ENCODE peak calls at places on chromosome 7, in ten cellular contexts. E is keratinocyte, N is kidney, U is K562, Q is astrocyte, Y is HCT116, G is mesendoderm, V is adipocyte, O is MM.1S, R is colonic mucosa. S is an unnamed sample.
A peak's percentile ranks its signal among the peaks of the same experiment; 100 is the strongest.

GRCh38 chr7:124155400-124156022 is 122.6 kb upstream of the TMEM229A start:
- DNase-seq in E (no peak), N (no peak), U (peak; percentile 11), Q (no peak), Y (peak; percentile 15), G (peak; percentile 35), V (peak; percentile 56), O (peak; percentile 69), R (no peak), S (peak; percentile 37)

GRCh38 chr7:112996472-112996871 is 90.2 kb downstream of the GPR85 start:
- DNase-seq in E (no peak), N (no peak), U (no peak), Q (no peak), Y (no peak), G (no peak), V (no peak), O (no peak), R (no peak), S (no peak)

GRCh38 chr7:136016649-136017395 is 39.7 kb upstream of the MTPN start:
- DNase-seq in E (no peak), N (no peak), U (no peak), Q (no peak), Y (no peak), G (peak; percentile 12), V (no peak), O (no peak), R (no peak), S (peak; percentile 2)

GRCh38 chr7:102085223-102085772 is 201.4 kb upstream of the SH2B2 start:
- DNase-seq in E (no peak), N (no peak), U (peak; percentile 29), Q (no peak), Y (no peak), G (no peak), V (no peak), O (no peak), R (peak; percentile 53), S (no peak)

GRCh38 chr7:1121886-1122831 is 34.2 kb downstream of the GPER1 start:
- DNase-seq in E (no peak), N (peak; percentile 70), U (no peak), Q (no peak), Y (no peak), G (no peak), V (no peak), O (no peak), R (no peak), S (no peak)

GRCh38 chr7:84800846-84801245 is 386.0 kb downstream of the SEMA3D start:
- DNase-seq in E (no peak), N (no peak), U (no peak), Q (no peak), Y (no peak), G (no peak), V (no peak), O (no peak), R (no peak), S (no peak)

GRCh38 chr7:100472854-100473499 is 6.0 kb downstream of the TSC22D4 start:
- DNase-seq in E (no peak), N (peak; percentile 73), U (peak; percentile 90), Q (peak; percentile 21), Y (no peak), G (no peak), V (peak; percentile 24), O (no peak), R (no peak), S (peak; percentile 58)

GRCh38 chr7:55517191-55517633 is 55.1 kb downstream of the VOPP1 start:
- DNase-seq in E (no peak), N (peak; percentile 67), U (no peak), Q (no peak), Y (no peak), G (no peak), V (no peak), O (peak; percentile 27), R (no peak), S (no peak)

GRCh38 chr7:83751217-83751616 is 102.3 kb upstream of the SEMA3E start:
- DNase-seq in E (no peak), N (no peak), U (no peak), Q (peak; percentile 35), Y (no peak), G (no peak), V (peak; percentile 35), O (no peak), R (no peak), S (peak; percentile 4)

GRCh38 chr7:139232377-139232717 is 1.3 kb downstream of the UBN2 start:
- DNase-seq in E (no peak), N (no peak), U (no peak), Q (no peak), Y (no peak), G (no peak), V (peak; percentile 81), O (peak; percentile 42), R (no peak), S (no peak)

GRCh38 chr7:52088008-52088787 is 771.6 kb upstream of the COBL start:
- DNase-seq in E (no peak), N (no peak), U (no peak), Q (no peak), Y (no peak), G (peak; percentile 92), V (no peak), O (no peak), R (no peak), S (no peak)
- H3K9ac ChIP-seq in E (no peak overlapping the region), N (no peak overlapping the region), U (no peak overlapping the region), Q (peak overlapping the region; percentile 50), Y (no peak overlapping the region), G (peak overlapping the region; percentile 47), V (no peak overlapping the region), O (no peak overlapping the region), R (no peak overlapping the region), S (no peak overlapping the region)

DNA sequence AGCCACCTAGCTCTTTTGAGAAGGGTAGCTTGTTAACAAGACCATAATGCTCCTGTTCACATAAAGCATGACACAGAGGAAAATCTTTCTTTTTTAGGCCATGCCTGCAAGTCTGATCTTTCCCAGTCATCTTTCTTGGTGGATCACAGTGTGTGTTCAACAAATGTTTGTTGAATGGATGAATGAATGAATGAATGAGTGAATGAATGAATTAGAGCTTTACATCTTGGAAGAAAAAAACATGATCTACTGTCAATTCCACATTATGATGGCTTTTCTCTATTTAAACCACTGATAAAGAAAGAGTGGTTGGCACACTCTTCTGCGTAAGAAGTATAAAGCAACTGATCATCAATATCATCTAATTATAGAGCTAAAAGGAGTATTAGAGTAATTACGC is 148.7 kb downstream of the CCDC71L start:
- DNase-seq in E (no peak), N (no peak), U (no peak), Q (no peak), Y (no peak), G (no peak), V (no peak), O (no peak), R (no peak), S (no peak)
- H3K9ac ChIP-seq in E (no peak overlapping the region), N (no peak overlapping the region), U (no peak overlapping the region), Q (no peak overlapping the region), Y (no peak overlapping the region), G (no peak overlapping the region), V (no peak overlapping the region), O (no peak overlapping the region), R (no peak overlapping the region), S (no peak overlapping the region)

GRCh38 chr7:128856001-128856718 is 6.5 kb upstream of the ATP6V1F start:
- DNase-seq in E (no peak), N (no peak), U (no peak), Q (no peak), Y (no peak), G (no peak), V (no peak), O (no peak), R (no peak), S (no peak)

GRCh38 chr7:128855559-128855958 is 7.1 kb upstream of the ATP6V1F start:
- DNase-seq in E (no peak), N (no peak), U (no peak), Q (no peak), Y (no peak), G (no peak), V (no peak), O (no peak), R (no peak), S (no peak)

GRCh38 chr7:128852537-128853254 is 10.0 kb upstream of the ATP6V1F start:
- DNase-seq in E (no peak), N (peak; percentile 65), U (no peak), Q (no peak), Y (no peak), G (no peak), V (no peak), O (no peak), R (no peak), S (no peak)

GRCh38 chr7:128854396-128854795 is 8.3 kb upstream of the ATP6V1F start:
- DNase-seq in E (no peak), N (no peak), U (no peak), Q (no peak), Y (no peak), G (no peak), V (no peak), O (no peak), R (no peak), S (no peak)

DNA sequence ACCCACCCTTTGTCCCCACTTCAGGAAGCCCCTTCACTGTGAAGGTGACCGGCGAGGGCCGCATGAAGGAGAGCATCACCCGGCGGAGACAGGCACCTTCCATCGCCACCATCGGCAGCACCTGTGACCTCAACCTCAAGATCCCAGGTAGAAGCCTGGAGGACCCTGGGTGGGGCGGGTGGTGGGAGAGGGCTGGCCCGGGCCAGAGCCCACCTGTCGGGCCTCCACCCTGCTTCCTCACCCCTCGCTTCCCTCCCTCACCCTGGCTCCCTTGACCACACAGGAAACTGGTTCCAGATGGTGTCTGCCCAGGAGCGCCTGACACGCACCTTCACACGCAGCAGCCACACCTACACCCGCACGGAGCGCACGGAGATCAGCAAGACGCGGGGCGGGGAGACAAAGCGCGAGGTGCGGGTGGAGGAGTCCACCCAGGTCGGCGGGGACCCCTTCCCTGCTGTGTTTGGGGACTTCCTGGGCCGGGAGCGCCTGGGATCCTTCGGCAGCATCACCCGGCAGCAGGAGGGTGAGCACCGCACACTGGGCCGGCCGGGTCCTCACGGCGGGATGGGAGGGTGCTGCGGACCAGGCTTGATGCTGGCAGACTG is 8.9 kb upstream of the ATP6V1F start:
- DNase-seq in E (no peak), N (peak; percentile 64), U (no peak), Q (no peak), Y (no peak), G (no peak), V (no peak), O (no peak), R (no peak), S (no peak)
- H3K9ac ChIP-seq in E (no peak overlapping the region), N (no peak overlapping the region), U (no peak overlapping the region), Q (no peak overlapping the region), Y (no peak overlapping the region), G (no peak overlapping the region), V (no peak overlapping the region), O (no peak overlapping the region), R (no peak overlapping the region), S (no peak overlapping the region)

DNA sequence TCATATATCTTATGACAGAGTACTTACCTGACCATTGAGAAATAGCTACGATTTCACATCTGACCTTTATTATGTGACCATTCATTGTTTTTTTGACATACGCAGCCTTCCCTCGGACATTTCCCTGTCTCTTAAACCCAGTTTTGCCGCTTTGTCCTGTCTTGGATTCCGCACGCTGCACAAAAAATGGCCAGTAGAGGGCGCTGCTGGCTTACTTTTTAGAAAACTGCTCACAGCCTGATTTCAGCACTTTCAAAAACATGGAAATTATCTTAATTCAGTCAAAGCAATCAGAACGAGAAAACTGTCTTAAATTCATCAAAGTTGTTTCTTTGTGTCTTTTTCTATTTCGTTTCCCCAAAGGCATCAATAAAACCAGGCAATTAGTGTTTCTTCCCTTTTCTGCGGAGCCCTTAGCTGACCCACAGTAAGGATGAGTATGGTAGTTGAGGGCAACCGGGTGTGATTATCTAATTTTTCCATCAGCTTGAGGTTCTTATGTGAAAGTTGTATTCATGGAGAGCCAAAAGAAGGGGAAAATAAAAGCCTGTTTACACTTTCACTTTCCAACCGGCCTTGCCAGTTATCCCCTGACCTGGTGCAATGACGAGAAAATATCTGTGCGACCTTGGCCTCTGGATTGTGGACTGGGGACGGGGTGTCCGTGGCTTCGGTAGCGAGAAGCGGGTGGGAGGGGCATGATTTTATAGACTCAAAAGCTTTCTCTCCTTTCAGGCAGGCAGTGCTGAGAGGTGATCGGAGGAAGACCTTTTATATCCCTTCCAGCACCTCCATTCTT is 144.4 kb downstream of the DYNC1I1 start:
- DNase-seq in E (peak; percentile 2), N (peak; percentile 85), U (peak; percentile 84), Q (peak; percentile 22), Y (peak; percentile 59), G (peak; percentile 65), V (peak; percentile 94), O (peak; percentile 74), R (peak; percentile 80), S (peak; percentile 72)
- H3K9ac ChIP-seq in E (no peak overlapping the region), N (peak overlapping the region; percentile 1), U (no peak overlapping the region), Q (no peak overlapping the region), Y (no peak overlapping the region), G (no peak overlapping the region), V (peak overlapping the region; percentile 64), O (peak overlapping the region; percentile 19), R (no peak overlapping the region), S (no peak overlapping the region)